ENCODE peak calls at places on chromosome 13, in nine cellular contexts. T is CD4-positive, alpha-beta T cell; U is brain microvascular endothelial cell; Q is PC-3; N is right cardiac atrium; G is naive thymus-derived CD4-positive, alpha-beta T cell; Z is substantia nigra; A is IMR-90; J is uterus. D is an unnamed sample.

GRCh38 chr13:102892504-102892903 is 46.7 kb downstream of the ERCC5 start:
- DNase-seq in T (no peak), U (no peak), Q (no peak), N (no peak), G (no peak), Z (no peak), A (no peak), J (no peak), D (no peak)

GRCh38 chr13:28750187-28751045 is 31.6 kb upstream of the SLC46A3 start:
- DNase-seq in T (no peak), U (no peak), Q (peak), N (no peak), G (no peak), Z (no peak), A (no peak), J (no peak), D (no peak)

GRCh38 chr13:77810430-77810829 is 108.2 kb downstream of the EDNRB start:
- DNase-seq in T (no peak), U (no peak), Q (peak), N (no peak), G (no peak), Z (no peak), A (peak), J (no peak), D (no peak)

GRCh38 chr13:114256547-114256946 is 21.9 kb downstream of the CDC16 start:
- DNase-seq in T (no peak), U (no peak), Q (no peak), N (no peak), G (no peak), Z (no peak), A (no peak), J (no peak), D (no peak)

GRCh38 chr13:106232680-106233079 is 302.8 kb downstream of the EFNB2 start:
- DNase-seq in T (no peak), U (no peak), Q (no peak), N (no peak), G (no peak), Z (no peak), A (no peak), J (no peak), D (no peak)

GRCh38 chr13:39335721-39336120 is 267.3 kb downstream of the LHFPL6 start:
- DNase-seq in T (no peak), U (no peak), Q (no peak), N (no peak), G (no peak), Z (no peak), A (no peak), J (no peak), D (no peak)

GRCh38 chr13:48636550-48636949 is 17.2 kb upstream of the CYSLTR2 start:
- DNase-seq in T (no peak), U (peak), Q (no peak), N (no peak), G (no peak), Z (no peak), A (peak), J (no peak), D (no peak)

GRCh38 chr13:49262634-49263033 is 14.9 kb downstream of the CDADC1 start:
- DNase-seq in T (no peak), U (no peak), Q (no peak), N (no peak), G (no peak), Z (no peak), A (no peak), J (no peak), D (no peak)

GRCh38 chr13:93875527-93875926 is 604.0 kb downstream of the DCT start:
- DNase-seq in T (no peak), U (peak), Q (peak), N (no peak), G (no peak), Z (no peak), A (peak), J (no peak), D (no peak)

GRCh38 chr13:78319101-78319627 is 284.2 kb downstream of the POU4F1 start:
- DNase-seq in T (no peak), U (no peak), Q (no peak), N (no peak), G (no peak), Z (no peak), A (no peak), J (no peak), D (no peak)

GRCh38 chr13:51733656-51734334 is 70.2 kb downstream of the DHRS12 start:
- DNase-seq in T (no peak), U (no peak), Q (no peak), N (no peak), G (no peak), Z (no peak), A (peak), J (no peak), D (no peak)

GRCh38 chr13:31774186-31774585 is 34.9 kb downstream of the RXFP2 start:
- DNase-seq in T (no peak), U (peak), Q (no peak), N (no peak), G (no peak), Z (no peak), A (peak), J (no peak), D (no peak)

GRCh38 chr13:26541678-26542553 is 15.6 kb upstream of the WASF3 start:
- DNase-seq in T (no peak), U (no peak), Q (no peak), N (no peak), G (no peak), Z (no peak), A (no peak), J (no peak), D (no peak)

GRCh38 chr13:104847863-104848262 is 1687.6 kb downstream of the EFNB2 start:
- DNase-seq in T (no peak), U (no peak), Q (peak), N (no peak), G (no peak), Z (no peak), A (no peak), J (no peak), D (no peak)

GRCh38 chr13:102128216-102128800 is 273.5 kb downstream of the FGF14 start:
- DNase-seq in T (no peak), U (no peak), Q (no peak), N (no peak), G (no peak), Z (no peak), A (peak), J (no peak), D (no peak)

GRCh38 chr13:112065867-112066623 is 904 bp upstream of the SOX1 start:
- DNase-seq in T (no peak), U (no peak), Q (no peak), N (no peak), G (no peak), Z (no peak), A (no peak), J (no peak), D (no peak)

GRCh38 chr13:35789335-35790166 is 313.1 kb upstream of the MAB21L1 start:
- DNase-seq in T (no peak), U (peak), Q (peak), N (no peak), G (no peak), Z (no peak), A (peak), J (no peak), D (no peak)
- H3K27ac ChIP-seq in T (no peak), U (no peak), Q (no peak), N (no peak), G (no peak), Z (no peak), A (no peak), J (no peak), D (no peak)

DNA sequence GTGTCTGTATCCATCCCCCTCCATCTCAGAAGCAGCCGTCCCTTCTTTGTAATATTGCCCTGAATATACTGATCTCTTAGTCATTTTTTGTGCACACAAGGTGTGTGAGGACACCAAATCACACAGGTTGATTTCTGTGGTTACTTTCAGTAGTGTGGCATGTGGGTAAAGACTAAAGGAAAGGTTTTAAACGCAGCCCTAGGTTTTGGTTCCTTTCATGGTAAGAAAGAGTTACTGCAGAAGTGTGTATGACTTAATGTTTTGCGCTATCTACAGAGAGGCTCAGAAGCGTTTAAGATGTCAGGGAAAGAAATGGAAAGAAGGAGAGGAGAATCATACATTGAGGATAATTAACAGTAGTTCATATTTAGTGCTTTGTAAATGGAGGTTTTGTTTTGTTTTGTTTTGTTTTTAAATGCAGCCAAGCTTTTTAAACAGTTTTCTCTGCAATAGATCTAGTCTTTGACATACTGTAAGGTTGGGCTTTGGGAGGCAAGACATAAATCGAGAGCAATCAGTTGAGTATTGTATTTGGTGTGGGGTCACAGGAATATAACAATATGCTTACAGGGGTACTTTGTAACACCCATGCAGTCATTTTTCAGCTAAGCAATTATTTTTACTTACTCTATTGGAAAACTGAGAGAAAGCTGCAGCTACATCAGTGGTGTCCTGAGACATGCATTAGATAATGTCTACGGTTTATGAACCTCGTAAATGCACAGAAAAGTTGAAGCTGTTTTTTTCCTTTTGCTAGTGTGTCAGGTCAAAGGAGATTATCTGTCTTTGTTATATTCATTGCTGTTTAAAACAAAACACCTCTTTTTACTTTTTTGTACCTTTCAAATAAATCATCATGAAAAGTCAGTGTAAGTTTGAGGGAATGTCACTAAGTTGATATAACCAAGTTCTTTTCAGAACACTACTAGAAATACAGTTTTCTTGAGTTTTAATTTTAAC is 1.9 kb downstream of the NBEA start:
- DNase-seq in T (no peak), U (no peak), Q (peak), N (no peak), G (peak), Z (no peak), A (no peak), J (no peak), D (no peak)
- H3K27ac ChIP-seq in T (no peak), U (no peak), Q (no peak), N (no peak), G (no peak), Z (no peak), A (no peak), J (peak), D (no peak)

DNA sequence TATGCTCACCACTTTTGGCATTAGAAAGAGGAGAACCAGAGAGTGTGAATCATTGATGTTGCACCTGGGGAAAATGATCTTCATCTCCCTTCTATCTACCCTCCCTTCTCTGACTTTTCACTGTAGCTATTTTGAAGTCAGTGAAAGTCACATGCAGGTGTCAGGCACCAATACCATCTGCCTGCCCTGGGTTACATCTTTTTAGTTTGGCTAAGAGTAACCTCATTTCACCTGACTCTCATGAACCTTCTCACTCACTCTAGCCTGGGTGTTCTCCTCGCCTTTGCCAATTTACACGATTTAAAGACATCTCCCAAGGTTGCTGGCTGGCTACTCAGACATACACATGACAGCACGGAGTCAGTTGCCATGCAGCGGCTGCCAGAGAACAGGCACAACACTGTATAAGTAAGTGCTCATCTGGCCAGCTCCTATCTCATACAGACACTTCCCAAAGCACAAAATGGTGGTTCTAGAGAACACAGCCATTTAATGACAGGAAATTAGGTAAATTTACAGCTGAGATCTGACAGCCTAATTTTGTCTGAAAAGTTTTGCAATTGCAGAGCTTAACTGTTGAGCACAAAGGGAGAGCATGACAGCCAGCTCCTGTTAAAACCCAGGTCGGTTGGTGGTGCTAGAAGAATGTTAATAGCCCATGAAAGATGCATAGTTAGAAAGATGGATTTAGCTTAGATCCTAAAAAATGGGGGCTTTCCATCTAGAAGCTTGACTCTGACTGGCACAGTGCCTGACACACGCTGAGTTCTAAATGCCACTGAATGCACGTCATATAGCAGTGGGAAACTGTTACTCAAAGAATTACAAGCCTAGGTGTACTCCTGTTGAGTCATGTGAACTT is 32.5 kb downstream of the LCP1 start:
- DNase-seq in T (no peak), U (peak), Q (peak), N (no peak), G (no peak), Z (no peak), A (peak), J (no peak), D (no peak)
- H3K27ac ChIP-seq in T (peak), U (no peak), Q (peak), N (no peak), G (peak), Z (no peak), A (no peak), J (no peak), D (no peak)

DNA sequence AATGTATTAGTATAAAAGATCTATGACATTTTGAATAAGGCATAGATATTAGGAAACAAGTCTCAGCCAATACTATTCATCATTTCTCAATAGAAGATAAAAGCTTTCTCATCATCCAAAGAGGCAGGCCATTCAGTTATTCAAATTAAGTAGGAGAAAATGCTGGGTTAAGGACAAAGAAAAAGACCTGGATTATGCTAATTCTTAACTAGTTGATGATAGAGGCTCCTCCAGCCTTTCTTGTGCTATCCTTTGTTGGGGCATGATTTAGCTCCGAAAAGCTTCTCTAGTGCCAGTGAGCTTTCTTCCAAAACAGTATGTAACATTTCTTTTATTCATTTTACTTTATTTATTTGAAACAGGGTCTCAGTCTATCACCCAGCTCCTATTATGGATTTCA is 223.0 kb downstream of the DCLK1 start:
- DNase-seq in T (no peak), U (no peak), Q (no peak), N (no peak), G (no peak), Z (no peak), A (no peak), J (no peak), D (no peak)
- H3K27ac ChIP-seq in T (no peak), U (no peak), Q (no peak), N (no peak), G (no peak), Z (no peak), A (no peak), J (no peak), D (no peak)

GRCh38 chr13:23794267-23795161 is 94.7 kb downstream of the MIPEP start:
- DNase-seq in T (no peak), U (peak), Q (peak), N (no peak), G (no peak), Z (no peak), A (peak), J (no peak), D (no peak)
- H3K27ac ChIP-seq in T (no peak), U (peak), Q (peak), N (no peak), G (no peak), Z (no peak), A (peak), J (no peak), D (no peak)

DNA sequence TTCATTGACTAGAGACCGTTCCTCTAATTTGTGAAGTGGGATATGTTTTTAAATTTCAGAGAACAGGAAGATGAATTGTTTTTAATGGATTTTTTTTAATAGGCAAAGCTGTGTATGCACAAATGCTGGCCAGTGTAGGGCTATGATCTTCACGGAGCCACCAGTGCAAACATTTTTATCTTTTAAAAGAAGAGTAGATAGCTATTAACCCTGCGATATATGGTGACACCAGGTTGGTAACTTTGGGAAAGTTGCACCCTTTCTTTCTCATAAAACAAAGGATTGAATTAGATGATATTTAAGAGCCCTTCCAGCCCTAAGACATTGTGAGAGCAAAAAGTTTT is 267.4 kb downstream of the KLF5 start:
- DNase-seq in T (no peak), U (no peak), Q (no peak), N (no peak), G (no peak), Z (no peak), A (no peak), J (no peak), D (no peak)
- H3K27ac ChIP-seq in T (no peak), U (no peak), Q (peak), N (no peak), G (no peak), Z (no peak), A (no peak), J (no peak), D (no peak)

GRCh38 chr13:109157275-109157674 is 527.9 kb downstream of the MYO16 start:
- DNase-seq in T (no peak), U (no peak), Q (no peak), N (no peak), G (no peak), Z (no peak), A (no peak), J (no peak), D (no peak)

GRCh38 chr13:109160357-109160756 is 530.9 kb downstream of the MYO16 start:
- DNase-seq in T (no peak), U (no peak), Q (peak), N (no peak), G (no peak), Z (no peak), A (no peak), J (no peak), D (no peak)

GRCh38 chr13:109156181-109156935 is 526.9 kb downstream of the MYO16 start:
- DNase-seq in T (no peak), U (peak), Q (peak), N (no peak), G (no peak), Z (no peak), A (peak), J (no peak), D (no peak)

GRCh38 chr13:109159650-109160309 is 530.4 kb downstream of the MYO16 start:
- DNase-seq in T (no peak), U (no peak), Q (no peak), N (no peak), G (no peak), Z (no peak), A (no peak), J (no peak), D (no peak)

GRCh38 chr13:109158383-109158782 is 529.0 kb downstream of the MYO16 start:
- DNase-seq in T (no peak), U (no peak), Q (peak), N (no peak), G (no peak), Z (no peak), A (no peak), J (no peak), D (no peak)
- H3K27ac ChIP-seq in T (no peak), U (no peak), Q (peak), N (no peak), G (no peak), Z (no peak), A (no peak), J (no peak), D (no peak)

DNA sequence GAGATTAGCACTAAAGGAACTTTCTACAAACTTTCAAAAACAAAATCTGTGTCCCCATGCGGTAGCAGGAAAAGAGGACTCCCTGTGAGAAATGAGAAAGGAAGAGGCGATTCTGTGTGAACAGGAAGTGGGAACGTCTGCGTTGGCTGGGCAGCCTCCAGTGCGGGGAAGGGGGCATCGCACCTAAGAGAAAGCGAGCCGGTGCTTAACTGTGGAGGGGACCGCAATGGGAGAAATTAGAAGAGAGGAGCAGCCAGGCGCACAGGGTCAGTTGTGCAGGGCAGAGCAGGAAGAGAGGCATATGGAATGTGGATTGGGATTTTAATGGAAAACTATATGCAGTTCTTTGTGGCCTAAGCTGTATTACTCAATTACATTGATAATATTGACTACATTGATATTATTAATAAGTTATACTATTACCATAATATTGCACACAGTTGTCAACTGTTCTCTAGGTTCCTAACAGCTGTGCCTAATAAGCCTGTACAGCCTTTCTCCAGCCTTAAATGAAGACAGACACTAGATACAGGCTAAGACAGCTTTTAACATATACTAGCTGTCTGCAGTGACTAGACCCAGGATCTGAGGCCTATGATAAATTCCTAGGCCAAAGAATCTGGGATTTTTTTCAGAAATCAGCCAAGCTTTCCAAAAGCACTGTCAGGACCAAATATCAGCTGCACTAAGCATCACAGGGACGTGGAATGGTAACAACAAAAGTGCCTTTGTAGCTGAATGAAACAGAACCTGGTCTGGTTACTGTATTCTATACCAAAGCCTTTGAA is 77.6 kb upstream of the DOCK9 start:
- DNase-seq in T (no peak), U (no peak), Q (no peak), N (no peak), G (no peak), Z (no peak), A (no peak), J (no peak), D (no peak)
- H3K27ac ChIP-seq in T (peak), U (no peak), Q (peak), N (peak), G (peak), Z (no peak), A (no peak), J (no peak), D (no peak)